ENCODE peak calls at places on chromosomes 7 and 10, in nine cellular contexts. One of them, this sample, is unnamed.

GRCh38 chr10:123287594-123288247 is 133.5 kb downstream of the BUB3 start:
- DNase-seq in SJSA1: peak; percentile 13
- DNase-seq in stomach: no peak
- DNase-seq in prostate gland: no peak
- DNase-seq in colonic mucosa: no peak
- DNase-seq in mammary epithelial cell: peak; percentile 96
- DNase-seq in Panc1: peak; percentile 33
- DNase-seq in Peyer's patch: no peak
- DNase-seq in heart left ventricle: no peak
- DNase-seq in this sample: no peak

GRCh38 chr7:155850730-155851678 is 38.7 kb upstream of the SHH start:
- DNase-seq in SJSA1: peak; percentile 20
- DNase-seq in stomach: peak; percentile 55
- DNase-seq in prostate gland: no peak
- DNase-seq in colonic mucosa: peak; percentile 10
- DNase-seq in mammary epithelial cell: no peak
- DNase-seq in Panc1: no peak
- DNase-seq in Peyer's patch: no peak
- DNase-seq in heart left ventricle: no peak
- DNase-seq in this sample: no peak

GRCh38 chr7:101265622-101266516 is 21.0 kb upstream of the FIS1 start:
- DNase-seq in SJSA1: no peak
- DNase-seq in stomach: no peak
- DNase-seq in prostate gland: no peak
- DNase-seq in colonic mucosa: no peak
- DNase-seq in mammary epithelial cell: no peak
- DNase-seq in Panc1: no peak
- DNase-seq in Peyer's patch: no peak
- DNase-seq in heart left ventricle: no peak
- DNase-seq in this sample: no peak

GRCh38 chr7:14748461-14748860 is 154.1 kb downstream of the DGKB start:
- DNase-seq in SJSA1: no peak
- DNase-seq in stomach: no peak
- DNase-seq in prostate gland: no peak
- DNase-seq in colonic mucosa: no peak
- DNase-seq in mammary epithelial cell: peak; percentile 82
- DNase-seq in Panc1: no peak
- DNase-seq in Peyer's patch: no peak
- DNase-seq in heart left ventricle: no peak
- DNase-seq in this sample: no peak

GRCh38 chr7:26863504-26864308 is 684 bp downstream of the SKAP2 start:
- DNase-seq in SJSA1: no peak
- DNase-seq in stomach: no peak
- DNase-seq in prostate gland: no peak
- DNase-seq in colonic mucosa: no peak
- DNase-seq in mammary epithelial cell: peak; percentile 72
- DNase-seq in Panc1: no peak
- DNase-seq in Peyer's patch: peak; percentile 35
- DNase-seq in heart left ventricle: no peak
- DNase-seq in this sample: no peak

GRCh38 chr7:54705436-54705835 is 53.6 kb downstream of the SEC61G start:
- DNase-seq in SJSA1: no peak
- DNase-seq in stomach: no peak
- DNase-seq in prostate gland: no peak
- DNase-seq in colonic mucosa: no peak
- DNase-seq in mammary epithelial cell: peak; percentile 72
- DNase-seq in Panc1: no peak
- DNase-seq in Peyer's patch: no peak
- DNase-seq in heart left ventricle: no peak
- DNase-seq in this sample: no peak

GRCh38 chr7:115906690-115907089 is 123.9 kb downstream of the TFEC start:
- DNase-seq in SJSA1: no peak
- DNase-seq in stomach: no peak
- DNase-seq in prostate gland: no peak
- DNase-seq in colonic mucosa: no peak
- DNase-seq in mammary epithelial cell: no peak
- DNase-seq in Panc1: no peak
- DNase-seq in Peyer's patch: no peak
- DNase-seq in heart left ventricle: no peak
- DNase-seq in this sample: no peak

GRCh38 chr10:71068811-71069411 is 143.5 kb upstream of the UNC5B start:
- DNase-seq in SJSA1: no peak
- DNase-seq in stomach: no peak
- DNase-seq in prostate gland: no peak
- DNase-seq in colonic mucosa: no peak
- DNase-seq in mammary epithelial cell: peak; percentile 78
- DNase-seq in Panc1: no peak
- DNase-seq in Peyer's patch: no peak
- DNase-seq in heart left ventricle: peak; percentile 85
- DNase-seq in this sample: peak; percentile 76

GRCh38 chr10:96488161-96488935 is 25.4 kb downstream of the TLL2 start:
- DNase-seq in SJSA1: no peak
- DNase-seq in stomach: no peak
- DNase-seq in prostate gland: no peak
- DNase-seq in colonic mucosa: no peak
- DNase-seq in mammary epithelial cell: no peak
- DNase-seq in Panc1: no peak
- DNase-seq in Peyer's patch: no peak
- DNase-seq in heart left ventricle: no peak
- DNase-seq in this sample: no peak

GRCh38 chr7:22663319-22663718 is 63.7 kb upstream of the IL6 start:
- DNase-seq in SJSA1: no peak
- DNase-seq in stomach: no peak
- DNase-seq in prostate gland: no peak
- DNase-seq in colonic mucosa: no peak
- DNase-seq in mammary epithelial cell: no peak
- DNase-seq in Panc1: no peak
- DNase-seq in Peyer's patch: no peak
- DNase-seq in heart left ventricle: no peak
- DNase-seq in this sample: no peak

GRCh38 chr10:46236941-46237681 is 49.7 kb upstream of the ANTXRL start:
- DNase-seq in SJSA1: peak; percentile 31
- DNase-seq in stomach: peak; percentile 17
- DNase-seq in prostate gland: no peak
- DNase-seq in colonic mucosa: peak; percentile 11
- DNase-seq in mammary epithelial cell: no peak
- DNase-seq in Panc1: no peak
- DNase-seq in Peyer's patch: peak; percentile 13
- DNase-seq in heart left ventricle: no peak
- DNase-seq in this sample: no peak

GRCh38 chr7:40220421-40220911 is 85.7 kb downstream of the SUGCT start:
- DNase-seq in SJSA1: no peak
- DNase-seq in stomach: no peak
- DNase-seq in prostate gland: no peak
- DNase-seq in colonic mucosa: no peak
- DNase-seq in mammary epithelial cell: peak; percentile 42
- DNase-seq in Panc1: no peak
- DNase-seq in Peyer's patch: no peak
- DNase-seq in heart left ventricle: no peak
- DNase-seq in this sample: no peak

GRCh38 chr10:103659674-103660363 is 166.3 kb downstream of the NEURL1 start:
- DNase-seq in SJSA1: peak; percentile 84
- DNase-seq in stomach: peak; percentile 79
- DNase-seq in prostate gland: peak; percentile 77
- DNase-seq in colonic mucosa: peak; percentile 65
- DNase-seq in mammary epithelial cell: peak; percentile 78
- DNase-seq in Panc1: no peak
- DNase-seq in Peyer's patch: peak; percentile 56
- DNase-seq in heart left ventricle: peak; percentile 77
- DNase-seq in this sample: peak; percentile 72

GRCh38 chr10:133377818-133378250 is 1.2 kb upstream of the PAOX start:
- DNase-seq in SJSA1: no peak
- DNase-seq in stomach: no peak
- DNase-seq in prostate gland: no peak
- DNase-seq in colonic mucosa: no peak
- DNase-seq in mammary epithelial cell: no peak
- DNase-seq in Panc1: no peak
- DNase-seq in Peyer's patch: no peak
- DNase-seq in heart left ventricle: no peak
- DNase-seq in this sample: no peak
- H3K27me3 ChIP-seq in SJSA1: no peaks in the 10 kb centered on the region
- H3K27me3 ChIP-seq in stomach: no peaks in the 10 kb centered on the region
- H3K27me3 ChIP-seq in prostate gland: no peaks in the 10 kb centered on the region
- H3K27me3 ChIP-seq in colonic mucosa: no peaks in the 10 kb centered on the region
- H3K27me3 ChIP-seq in mammary epithelial cell: no peaks in the 10 kb centered on the region
- H3K27me3 ChIP-seq in Panc1: no peaks in the 10 kb centered on the region
- H3K27me3 ChIP-seq in Peyer's patch: no peaks in the 10 kb centered on the region
- H3K27me3 ChIP-seq in heart left ventricle: no peaks in the 10 kb centered on the region
- H3K27me3 ChIP-seq in this sample: no peaks in the 10 kb centered on the region

GRCh38 chr10:114504769-114505579 is 100.7 kb upstream of the AFAP1L2 start:
- DNase-seq in SJSA1: no peak
- DNase-seq in stomach: peak; percentile 61
- DNase-seq in prostate gland: peak; percentile 38
- DNase-seq in colonic mucosa: no peak
- DNase-seq in mammary epithelial cell: peak; percentile 79
- DNase-seq in Panc1: no peak
- DNase-seq in Peyer's patch: no peak
- DNase-seq in heart left ventricle: no peak
- DNase-seq in this sample: no peak
- H3K4me1 ChIP-seq in SJSA1: peaks cover 22% of the 10 kb centered on the region
- H3K4me1 ChIP-seq in stomach: peaks cover 74% of the 10 kb centered on the region
- H3K4me1 ChIP-seq in prostate gland: no peaks in the 10 kb centered on the region
- H3K4me1 ChIP-seq in colonic mucosa: peaks cover 15% of the 10 kb centered on the region
- H3K4me1 ChIP-seq in mammary epithelial cell: peaks cover 39% of the 10 kb centered on the region
- H3K4me1 ChIP-seq in Panc1: peaks cover 23% of the 10 kb centered on the region
- H3K4me1 ChIP-seq in Peyer's patch: peaks cover 13% of the 10 kb centered on the region
- H3K4me1 ChIP-seq in heart left ventricle: peaks cover 61% of the 10 kb centered on the region
- H3K4me1 ChIP-seq in this sample: peaks cover 18% of the 10 kb centered on the region

DNA sequence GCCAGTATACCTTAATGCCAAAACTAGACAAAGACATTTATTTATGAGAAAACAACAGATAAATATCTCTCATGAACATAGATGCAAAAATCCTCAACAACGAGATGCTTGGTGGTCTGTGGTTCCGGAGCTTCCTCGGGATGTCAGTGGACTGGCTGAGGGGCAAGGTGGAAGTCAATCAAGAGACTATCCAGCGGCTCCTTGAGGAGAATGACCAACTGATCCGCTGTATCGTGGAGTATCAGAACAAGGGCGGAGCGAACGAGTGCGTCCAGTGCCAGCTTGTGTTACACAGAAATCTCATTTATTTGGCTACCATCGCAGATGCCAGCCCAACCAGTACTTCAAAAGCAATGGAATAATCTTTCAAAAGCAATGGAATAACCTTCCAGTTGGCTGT is 60.0 kb upstream of the PARD3 start:
- DNase-seq in SJSA1: no peak
- DNase-seq in stomach: no peak
- DNase-seq in prostate gland: no peak
- DNase-seq in colonic mucosa: no peak
- DNase-seq in mammary epithelial cell: no peak
- DNase-seq in Panc1: no peak
- DNase-seq in Peyer's patch: no peak
- DNase-seq in heart left ventricle: no peak
- DNase-seq in this sample: no peak
- H3K4me3 ChIP-seq in SJSA1: no peak overlapping the region
- H3K4me3 ChIP-seq in stomach: no peak overlapping the region
- H3K4me3 ChIP-seq in prostate gland: no peak overlapping the region
- H3K4me3 ChIP-seq in colonic mucosa: no peak overlapping the region
- H3K4me3 ChIP-seq in mammary epithelial cell: no peak overlapping the region
- H3K4me3 ChIP-seq in Panc1: no peak overlapping the region
- H3K4me3 ChIP-seq in Peyer's patch: no peak overlapping the region
- H3K4me3 ChIP-seq in heart left ventricle: no peak overlapping the region
- H3K4me3 ChIP-seq in this sample: no peak overlapping the region

GRCh38 chr7:69232445-69233376 is 365.6 kb upstream of the AUTS2 start:
- DNase-seq in SJSA1: no peak
- DNase-seq in stomach: no peak
- DNase-seq in prostate gland: no peak
- DNase-seq in colonic mucosa: no peak
- DNase-seq in mammary epithelial cell: no peak
- DNase-seq in Panc1: no peak
- DNase-seq in Peyer's patch: no peak
- DNase-seq in heart left ventricle: no peak
- DNase-seq in this sample: no peak
- H3K27me3 ChIP-seq in SJSA1: no peaks in the 10 kb centered on the region
- H3K27me3 ChIP-seq in stomach: no peaks in the 10 kb centered on the region
- H3K27me3 ChIP-seq in prostate gland: no peaks in the 10 kb centered on the region
- H3K27me3 ChIP-seq in colonic mucosa: no peaks in the 10 kb centered on the region
- H3K27me3 ChIP-seq in mammary epithelial cell: no peaks in the 10 kb centered on the region
- H3K27me3 ChIP-seq in Panc1: no peaks in the 10 kb centered on the region
- H3K27me3 ChIP-seq in Peyer's patch: no peaks in the 10 kb centered on the region
- H3K27me3 ChIP-seq in heart left ventricle: peaks cover 4% of the 10 kb centered on the region
- H3K27me3 ChIP-seq in this sample: no peaks in the 10 kb centered on the region

GRCh38 chr10:129942936-129943724 is 20.9 kb downstream of the EBF3 start:
- DNase-seq in SJSA1: no peak
- DNase-seq in stomach: peak; percentile 23
- DNase-seq in prostate gland: no peak
- DNase-seq in colonic mucosa: no peak
- DNase-seq in mammary epithelial cell: no peak
- DNase-seq in Panc1: no peak
- DNase-seq in Peyer's patch: no peak
- DNase-seq in heart left ventricle: no peak
- DNase-seq in this sample: peak; percentile 76

GRCh38 chr10:129945941-129946760 is 17.9 kb downstream of the EBF3 start:
- DNase-seq in SJSA1: no peak
- DNase-seq in stomach: peak; percentile 9
- DNase-seq in prostate gland: no peak
- DNase-seq in colonic mucosa: no peak
- DNase-seq in mammary epithelial cell: no peak
- DNase-seq in Panc1: no peak
- DNase-seq in Peyer's patch: no peak
- DNase-seq in heart left ventricle: no peak
- DNase-seq in this sample: peak; percentile 71

GRCh38 chr10:129945031-129945430 is 19.0 kb downstream of the EBF3 start:
- DNase-seq in SJSA1: no peak
- DNase-seq in stomach: no peak
- DNase-seq in prostate gland: no peak
- DNase-seq in colonic mucosa: no peak
- DNase-seq in mammary epithelial cell: no peak
- DNase-seq in Panc1: no peak
- DNase-seq in Peyer's patch: no peak
- DNase-seq in heart left ventricle: no peak
- DNase-seq in this sample: no peak

GRCh38 chr10:129949411-129950335 is 14.4 kb downstream of the EBF3 start:
- DNase-seq in SJSA1: no peak
- DNase-seq in stomach: peak; percentile 21
- DNase-seq in prostate gland: no peak
- DNase-seq in colonic mucosa: no peak
- DNase-seq in mammary epithelial cell: no peak
- DNase-seq in Panc1: no peak
- DNase-seq in Peyer's patch: no peak
- DNase-seq in heart left ventricle: peak; percentile 87
- DNase-seq in this sample: peak; percentile 89

DNA sequence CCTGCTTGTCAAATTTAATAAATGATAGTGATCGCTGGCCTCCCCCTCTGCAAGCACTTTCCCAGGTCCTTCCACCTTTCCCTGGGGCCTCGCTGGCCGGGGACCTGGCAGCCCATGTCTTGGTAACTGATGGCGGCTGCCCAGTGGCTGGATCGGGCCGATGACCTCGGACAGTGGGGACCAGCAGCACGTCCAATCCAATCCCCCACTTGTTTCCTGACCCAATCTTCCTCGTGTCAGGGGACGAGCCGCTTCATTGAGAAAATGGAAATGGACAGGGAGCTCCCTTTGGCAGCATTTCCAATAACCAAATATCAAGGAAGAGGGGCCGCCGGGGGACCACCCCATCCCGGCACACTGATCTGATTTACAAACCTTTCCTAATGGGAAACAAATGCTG is 17.2 kb downstream of the EBF3 start:
- DNase-seq in SJSA1: no peak
- DNase-seq in stomach: peak; percentile 21
- DNase-seq in prostate gland: no peak
- DNase-seq in colonic mucosa: no peak
- DNase-seq in mammary epithelial cell: no peak
- DNase-seq in Panc1: no peak
- DNase-seq in Peyer's patch: no peak
- DNase-seq in heart left ventricle: no peak
- DNase-seq in this sample: peak; percentile 44
- H3K4me1 ChIP-seq in SJSA1: no peaks in the 10 kb centered on the region
- H3K4me1 ChIP-seq in stomach: no peaks in the 10 kb centered on the region
- H3K4me1 ChIP-seq in prostate gland: no peaks in the 10 kb centered on the region
- H3K4me1 ChIP-seq in colonic mucosa: no peaks in the 10 kb centered on the region
- H3K4me1 ChIP-seq in mammary epithelial cell: no peaks in the 10 kb centered on the region
- H3K4me1 ChIP-seq in Panc1: no peaks in the 10 kb centered on the region
- H3K4me1 ChIP-seq in Peyer's patch: no peaks in the 10 kb centered on the region
- H3K4me1 ChIP-seq in heart left ventricle: peaks cover 79% of the 10 kb centered on the region
- H3K4me1 ChIP-seq in this sample: peaks cover 15% of the 10 kb centered on the region